ENCODE peak calls at places on chromosomes 16 and 17, in four cellular contexts. E is NCI-H510A; W is activated CD4-positive, alpha-beta memory T cell treated with anti-CD3 and anti-CD28 coated beads for 36 hours; S is sigmoid colon. Y is an unnamed sample.

GRCh38 chr17:34584805-34585416 is 5.5 kb downstream of the TMEM132E start:
- DNase-seq in S (no peak), W (no peak), E (no peak), Y (no peak)

GRCh38 chr17:41772218-41772585 is 14.3 kb downstream of the JUP start:
- DNase-seq in W (no peak), E (peak), S (no peak), Y (no peak)

GRCh38 chr17:17132746-17133145 is 73.4 kb downstream of the PLD6 start:
- DNase-seq in E (no peak), S (no peak), W (no peak), Y (no peak)

GRCh38 chr17:45246861-45247428 is 14.9 kb downstream of the SPATA32 start:
- DNase-seq in S (no peak), W (no peak), E (peak), Y (no peak)

GRCh38 chr16:75965504-75966374 is 239.4 kb upstream of the CPHXL start:
- DNase-seq in S (no peak), W (no peak), E (no peak), Y (no peak)

GRCh38 chr16:64469906-64470702 is 651.8 kb downstream of the CDH11 start:
- DNase-seq in S (no peak), E (no peak), W (no peak), Y (peak)

GRCh38 chr17:7951143-7951792 is 19.3 kb downstream of the CNTROB start:
- DNase-seq in W (peak), S (no peak), E (no peak), Y (no peak)

GRCh38 chr17:11135819-11136218 is 105.2 kb upstream of the SHISA6 start:
- DNase-seq in E (no peak), S (no peak), W (no peak), Y (no peak)

GRCh38 chr17:74738051-74738996 is 1.3 kb downstream of the RAB37 start:
- DNase-seq in W (peak), S (no peak), E (peak), Y (no peak)

GRCh38 chr17:50687200-50688066 is 20.3 kb downstream of the ANKRD40 start:
- DNase-seq in W (no peak), E (peak), S (peak), Y (no peak)

GRCh38 chr17:31452101-31452500 is 60.6 kb downstream of the RAB11FIP4 start:
- DNase-seq in E (no peak), W (no peak), S (no peak), Y (no peak)

GRCh38 chr16:16974192-16974591 is 496.6 kb downstream of the XYLT1 start:
- DNase-seq in E (no peak), S (no peak), W (no peak), Y (no peak)

GRCh38 chr16:68901910-68902309 is 58.6 kb downstream of the TANGO6 start:
- DNase-seq in E (no peak), S (no peak), W (no peak), Y (no peak)

GRCh38 chr17:56593073-56593740 is at the start of gene NOG:
- DNase-seq in E (peak), W (peak), S (no peak), Y (peak)

GRCh38 chr17:40992666-40993065 is 1.3 kb downstream of the KRTAP3-3 start:
- DNase-seq in W (no peak), E (no peak), S (no peak), Y (no peak)

GRCh38 chr16:23509763-23510153 is 536 bp downstream of the GGA2 start:
- DNase-seq in E (peak), W (peak), S (no peak), Y (peak)

GRCh38 chr17:34252138-34252889 is 2.8 kb upstream of the CCL2 start:
- DNase-seq in S (peak), E (no peak), W (no peak), Y (peak)

GRCh38 chr17:69500911-69501429 is 86.5 kb downstream of the MAP2K6 start:
- DNase-seq in E (no peak), S (no peak), W (no peak), Y (no peak)

GRCh38 chr16:61182416-61182815 is 853.8 kb downstream of the CDH8 start:
- DNase-seq in S (no peak), W (no peak), E (no peak), Y (no peak)

GRCh38 chr16:1651055-1651454 is 27.0 kb upstream of the JPT2 start:
- DNase-seq in S (no peak), W (no peak), E (no peak), Y (no peak)

GRCh38 chr16:31508706-31509523 is 724 bp upstream of the RUSF1 start:
- DNase-seq in E (no peak), S (no peak), W (no peak), Y (no peak)

GRCh38 chr17:75592364-75593020 is 4.9 kb downstream of the MYO15B start:
- DNase-seq in W (no peak), S (peak), E (no peak), Y (no peak)

GRCh38 chr17:798246-798645 is 16.1 kb downstream of the MRM3 start:
- DNase-seq in E (no peak), W (no peak), S (no peak), Y (no peak)

GRCh38 chr17:77722366-77722765 is 236.1 kb upstream of the TNRC6C start:
- DNase-seq in E (no peak), W (no peak), S (no peak), Y (no peak)